ENCODE peak calls at places on chromosome X, in nine cellular contexts. One of them, this sample, is unnamed.
A peak's percentile ranks its signal among the peaks of the same experiment; 100 is the strongest.

GRCh38 chrX:138191998-138192397 is 519.5 kb downstream of the FGF13 start:
- DNase-seq in upper lobe of left lung: no peak
- DNase-seq in foreskin fibroblast: peak; percentile 3
- DNase-seq in mammary epithelial cell: peak; percentile 5
- DNase-seq in lower leg skin: no peak
- DNase-seq in astrocyte of the spinal cord: peak; percentile 5
- DNase-seq in GM06990: no peak
- DNase-seq in NT2/D1: peak; percentile 23
- DNase-seq in ovary: no peak
- DNase-seq in this sample: peak; percentile 0

GRCh38 chrX:1686642-1687041 is 71.8 kb downstream of the ASMT start:
- DNase-seq in ovary: no peak
- DNase-seq in foreskin fibroblast: peak; percentile 3
- DNase-seq in upper lobe of left lung: no peak
- DNase-seq in mammary epithelial cell: no peak
- DNase-seq in NT2/D1: no peak
- DNase-seq in astrocyte of the spinal cord: peak; percentile 14
- DNase-seq in GM06990: no peak
- DNase-seq in lower leg skin: no peak
- DNase-seq in this sample: peak; percentile 4

GRCh38 chrX:22063284-22063683 is 31.2 kb downstream of the PHEX start:
- DNase-seq in upper lobe of left lung: no peak
- DNase-seq in foreskin fibroblast: no peak
- DNase-seq in mammary epithelial cell: peak; percentile 35
- DNase-seq in astrocyte of the spinal cord: no peak
- DNase-seq in ovary: no peak
- DNase-seq in GM06990: peak; percentile 59
- DNase-seq in lower leg skin: no peak
- DNase-seq in NT2/D1: no peak
- DNase-seq in this sample: peak; percentile 44

GRCh38 chrX:133859860-133860259 is 125.5 kb downstream of the GPC3 start:
- DNase-seq in foreskin fibroblast: peak; percentile 70
- DNase-seq in NT2/D1: no peak
- DNase-seq in upper lobe of left lung: no peak
- DNase-seq in ovary: no peak
- DNase-seq in GM06990: no peak
- DNase-seq in mammary epithelial cell: peak; percentile 60
- DNase-seq in lower leg skin: no peak
- DNase-seq in astrocyte of the spinal cord: peak; percentile 10
- DNase-seq in this sample: peak; percentile 67

GRCh38 chrX:149504226-149504914 is 736 bp downstream of the IDS start:
- DNase-seq in GM06990: peak; percentile 62
- DNase-seq in ovary: no peak
- DNase-seq in astrocyte of the spinal cord: no peak
- DNase-seq in lower leg skin: peak; percentile 82
- DNase-seq in foreskin fibroblast: peak; percentile 45
- DNase-seq in upper lobe of left lung: peak; percentile 49
- DNase-seq in mammary epithelial cell: no peak
- DNase-seq in NT2/D1: no peak
- DNase-seq in this sample: no peak

GRCh38 chrX:126137899-126138298 is 28.2 kb downstream of the DCAF12L2 start:
- DNase-seq in upper lobe of left lung: no peak
- DNase-seq in GM06990: no peak
- DNase-seq in NT2/D1: no peak
- DNase-seq in lower leg skin: no peak
- DNase-seq in ovary: no peak
- DNase-seq in astrocyte of the spinal cord: no peak
- DNase-seq in foreskin fibroblast: no peak
- DNase-seq in mammary epithelial cell: no peak
- DNase-seq in this sample: no peak

GRCh38 chrX:86141786-86142185 is 6.5 kb upstream of the DACH2 start:
- DNase-seq in foreskin fibroblast: no peak
- DNase-seq in lower leg skin: no peak
- DNase-seq in astrocyte of the spinal cord: no peak
- DNase-seq in mammary epithelial cell: peak; percentile 38
- DNase-seq in NT2/D1: no peak
- DNase-seq in GM06990: no peak
- DNase-seq in upper lobe of left lung: no peak
- DNase-seq in ovary: no peak
- DNase-seq in this sample: no peak

GRCh38 chrX:118756111-118756510 is 28.7 kb downstream of the IL13RA1 start:
- DNase-seq in mammary epithelial cell: peak; percentile 61
- DNase-seq in lower leg skin: no peak
- DNase-seq in GM06990: no peak
- DNase-seq in foreskin fibroblast: no peak
- DNase-seq in ovary: no peak
- DNase-seq in astrocyte of the spinal cord: no peak
- DNase-seq in upper lobe of left lung: no peak
- DNase-seq in NT2/D1: no peak
- DNase-seq in this sample: peak; percentile 38

GRCh38 chrX:129642641-129643040 is 12.1 kb downstream of the APLN start:
- DNase-seq in ovary: no peak
- DNase-seq in astrocyte of the spinal cord: no peak
- DNase-seq in mammary epithelial cell: no peak
- DNase-seq in foreskin fibroblast: peak; percentile 44
- DNase-seq in upper lobe of left lung: no peak
- DNase-seq in GM06990: no peak
- DNase-seq in lower leg skin: no peak
- DNase-seq in NT2/D1: no peak
- DNase-seq in this sample: peak; percentile 54

GRCh38 chrX:98654565-98654964 is 1755.5 kb downstream of the PCDH19 start:
- DNase-seq in foreskin fibroblast: no peak
- DNase-seq in mammary epithelial cell: no peak
- DNase-seq in upper lobe of left lung: no peak
- DNase-seq in astrocyte of the spinal cord: no peak
- DNase-seq in GM06990: no peak
- DNase-seq in lower leg skin: no peak
- DNase-seq in NT2/D1: no peak
- DNase-seq in ovary: no peak
- DNase-seq in this sample: no peak

GRCh38 chrX:149511081-149511480 is 6.0 kb upstream of the IDS start:
- DNase-seq in GM06990: no peak
- DNase-seq in ovary: no peak
- DNase-seq in upper lobe of left lung: no peak
- DNase-seq in lower leg skin: peak; percentile 72
- DNase-seq in NT2/D1: no peak
- DNase-seq in astrocyte of the spinal cord: no peak
- DNase-seq in mammary epithelial cell: peak; percentile 45
- DNase-seq in foreskin fibroblast: peak; percentile 31
- DNase-seq in this sample: no peak

GRCh38 chrX:21802844-21803243 is 36.6 kb upstream of the MBTPS2 start:
- DNase-seq in NT2/D1: no peak
- DNase-seq in GM06990: no peak
- DNase-seq in astrocyte of the spinal cord: no peak
- DNase-seq in foreskin fibroblast: no peak
- DNase-seq in upper lobe of left lung: no peak
- DNase-seq in ovary: no peak
- DNase-seq in mammary epithelial cell: no peak
- DNase-seq in lower leg skin: no peak
- DNase-seq in this sample: no peak

GRCh38 chrX:36434521-36434920 is 515.0 kb downstream of the CFAP47 start:
- DNase-seq in mammary epithelial cell: no peak
- DNase-seq in GM06990: no peak
- DNase-seq in astrocyte of the spinal cord: no peak
- DNase-seq in NT2/D1: no peak
- DNase-seq in upper lobe of left lung: no peak
- DNase-seq in lower leg skin: no peak
- DNase-seq in foreskin fibroblast: no peak
- DNase-seq in ovary: no peak
- DNase-seq in this sample: peak; percentile 9

GRCh38 chrX:95760356-95760755 is 924.3 kb upstream of the DIAPH2 start:
- DNase-seq in upper lobe of left lung: no peak
- DNase-seq in mammary epithelial cell: no peak
- DNase-seq in foreskin fibroblast: no peak
- DNase-seq in lower leg skin: no peak
- DNase-seq in GM06990: no peak
- DNase-seq in astrocyte of the spinal cord: no peak
- DNase-seq in ovary: no peak
- DNase-seq in NT2/D1: no peak
- DNase-seq in this sample: no peak

GRCh38 chrX:43436497-43436896 is 219.6 kb upstream of the MAOA start:
- DNase-seq in ovary: no peak
- DNase-seq in upper lobe of left lung: no peak
- DNase-seq in foreskin fibroblast: no peak
- DNase-seq in NT2/D1: no peak
- DNase-seq in astrocyte of the spinal cord: no peak
- DNase-seq in GM06990: no peak
- DNase-seq in lower leg skin: no peak
- DNase-seq in mammary epithelial cell: no peak
- DNase-seq in this sample: no peak

GRCh38 chrX:47177079-47177478 is 16.6 kb upstream of the UBA1 start:
- DNase-seq in GM06990: no peak
- DNase-seq in foreskin fibroblast: no peak
- DNase-seq in upper lobe of left lung: peak; percentile 12
- DNase-seq in lower leg skin: peak; percentile 48
- DNase-seq in ovary: no peak
- DNase-seq in NT2/D1: no peak
- DNase-seq in astrocyte of the spinal cord: no peak
- DNase-seq in mammary epithelial cell: no peak
- DNase-seq in this sample: no peak

GRCh38 chrX:14497184-14497666 is 32.1 kb upstream of the GLRA2 start:
- DNase-seq in GM06990: peak; percentile 29
- DNase-seq in mammary epithelial cell: no peak
- DNase-seq in upper lobe of left lung: peak; percentile 21
- DNase-seq in foreskin fibroblast: peak; percentile 32
- DNase-seq in NT2/D1: no peak
- DNase-seq in astrocyte of the spinal cord: peak; percentile 12
- DNase-seq in ovary: no peak
- DNase-seq in lower leg skin: no peak
- DNase-seq in this sample: peak; percentile 1
- H3K4me3 ChIP-seq in GM06990: peak overlapping the region; percentile 2
- H3K4me3 ChIP-seq in mammary epithelial cell: no peak overlapping the region
- H3K4me3 ChIP-seq in upper lobe of left lung: no peak overlapping the region
- H3K4me3 ChIP-seq in foreskin fibroblast: peak overlapping the region; percentile 29
- H3K4me3 ChIP-seq in NT2/D1: no peak overlapping the region
- H3K4me3 ChIP-seq in astrocyte of the spinal cord: no peak overlapping the region
- H3K4me3 ChIP-seq in ovary: peak overlapping the region; percentile 11
- H3K4me3 ChIP-seq in lower leg skin: no peak overlapping the region
- H3K4me3 ChIP-seq in this sample: peak overlapping the region; percentile 21

DNA sequence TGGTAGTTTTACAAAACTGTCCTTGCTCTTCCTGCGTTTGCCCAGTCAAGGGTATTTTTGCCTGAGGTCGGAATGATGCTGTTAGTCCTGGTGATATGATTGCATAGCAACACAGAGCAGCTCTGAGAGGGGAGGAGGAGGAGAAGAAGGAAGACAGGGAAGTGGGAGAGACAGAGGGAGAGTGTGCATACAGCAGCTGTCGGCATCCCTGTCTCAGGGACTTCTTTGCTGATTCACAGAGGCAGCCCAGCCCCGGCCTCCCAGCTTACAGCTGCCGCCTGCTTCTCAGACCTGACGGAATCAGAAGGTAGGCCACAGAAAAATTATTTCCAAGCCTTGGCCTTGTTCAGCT is 230 bp downstream of the DRP2 start:
- DNase-seq in mammary epithelial cell: no peak
- DNase-seq in NT2/D1: no peak
- DNase-seq in upper lobe of left lung: no peak
- DNase-seq in astrocyte of the spinal cord: peak; percentile 62
- DNase-seq in ovary: peak; percentile 9
- DNase-seq in lower leg skin: no peak
- DNase-seq in foreskin fibroblast: no peak
- DNase-seq in GM06990: no peak
- DNase-seq in this sample: peak; percentile 71
- H3K4me3 ChIP-seq in mammary epithelial cell: no peak overlapping the region
- H3K4me3 ChIP-seq in NT2/D1: no peak overlapping the region
- H3K4me3 ChIP-seq in upper lobe of left lung: no peak overlapping the region
- H3K4me3 ChIP-seq in astrocyte of the spinal cord: peak overlapping the region; percentile 32
- H3K4me3 ChIP-seq in ovary: no peak overlapping the region
- H3K4me3 ChIP-seq in lower leg skin: no peak overlapping the region
- H3K4me3 ChIP-seq in foreskin fibroblast: no peak overlapping the region
- H3K4me3 ChIP-seq in GM06990: no peak overlapping the region
- H3K4me3 ChIP-seq in this sample: peak overlapping the region; percentile 30

DNA sequence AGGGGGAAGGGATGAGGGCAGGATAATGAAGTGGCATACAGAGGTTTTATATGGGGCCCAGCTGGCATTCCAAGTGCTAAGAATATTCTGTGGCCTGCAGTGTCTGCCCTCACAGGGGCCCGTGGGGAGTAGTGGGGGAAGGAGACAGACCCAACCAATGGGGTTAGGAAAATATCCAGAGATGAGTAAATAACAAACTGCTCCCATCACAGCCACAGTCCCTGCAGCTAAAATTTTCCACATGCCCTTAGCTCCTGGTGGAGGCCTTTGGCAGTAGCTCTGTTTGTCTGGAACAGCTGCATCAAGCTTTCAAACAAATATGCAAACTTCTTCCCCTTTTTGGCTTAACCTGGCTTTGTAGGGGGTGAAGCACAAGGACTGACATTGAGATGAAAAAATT is 3.1 kb downstream of the SRPX2 start:
- DNase-seq in NT2/D1: no peak
- DNase-seq in foreskin fibroblast: peak; percentile 41
- DNase-seq in upper lobe of left lung: no peak
- DNase-seq in lower leg skin: no peak
- DNase-seq in ovary: peak; percentile 33
- DNase-seq in astrocyte of the spinal cord: peak; percentile 45
- DNase-seq in GM06990: no peak
- DNase-seq in mammary epithelial cell: no peak
- DNase-seq in this sample: peak; percentile 59
- H3K4me3 ChIP-seq in NT2/D1: no peak overlapping the region
- H3K4me3 ChIP-seq in foreskin fibroblast: no peak overlapping the region
- H3K4me3 ChIP-seq in upper lobe of left lung: no peak overlapping the region
- H3K4me3 ChIP-seq in lower leg skin: no peak overlapping the region
- H3K4me3 ChIP-seq in ovary: no peak overlapping the region
- H3K4me3 ChIP-seq in astrocyte of the spinal cord: no peak overlapping the region
- H3K4me3 ChIP-seq in GM06990: no peak overlapping the region
- H3K4me3 ChIP-seq in mammary epithelial cell: no peak overlapping the region
- H3K4me3 ChIP-seq in this sample: no peak overlapping the region

GRCh38 chrX:152959626-152960025 is 34.3 kb downstream of the PNMA5 start:
- DNase-seq in astrocyte of the spinal cord: no peak
- DNase-seq in NT2/D1: no peak
- DNase-seq in lower leg skin: no peak
- DNase-seq in upper lobe of left lung: no peak
- DNase-seq in GM06990: no peak
- DNase-seq in mammary epithelial cell: no peak
- DNase-seq in ovary: no peak
- DNase-seq in foreskin fibroblast: no peak
- DNase-seq in this sample: no peak

GRCh38 chrX:152958524-152959465 is 35.1 kb downstream of the PNMA5 start:
- DNase-seq in mammary epithelial cell: peak; percentile 73
- DNase-seq in ovary: peak; percentile 83
- DNase-seq in lower leg skin: peak; percentile 98
- DNase-seq in NT2/D1: peak; percentile 60
- DNase-seq in foreskin fibroblast: peak; percentile 94
- DNase-seq in GM06990: peak; percentile 91
- DNase-seq in astrocyte of the spinal cord: peak; percentile 90
- DNase-seq in upper lobe of left lung: peak; percentile 85
- DNase-seq in this sample: peak; percentile 92

GRCh38 chrX:152960115-152960514 is 33.8 kb downstream of the PNMA5 start:
- DNase-seq in mammary epithelial cell: no peak
- DNase-seq in lower leg skin: no peak
- DNase-seq in upper lobe of left lung: no peak
- DNase-seq in astrocyte of the spinal cord: no peak
- DNase-seq in foreskin fibroblast: peak; percentile 15
- DNase-seq in NT2/D1: no peak
- DNase-seq in GM06990: no peak
- DNase-seq in ovary: no peak
- DNase-seq in this sample: no peak

DNA sequence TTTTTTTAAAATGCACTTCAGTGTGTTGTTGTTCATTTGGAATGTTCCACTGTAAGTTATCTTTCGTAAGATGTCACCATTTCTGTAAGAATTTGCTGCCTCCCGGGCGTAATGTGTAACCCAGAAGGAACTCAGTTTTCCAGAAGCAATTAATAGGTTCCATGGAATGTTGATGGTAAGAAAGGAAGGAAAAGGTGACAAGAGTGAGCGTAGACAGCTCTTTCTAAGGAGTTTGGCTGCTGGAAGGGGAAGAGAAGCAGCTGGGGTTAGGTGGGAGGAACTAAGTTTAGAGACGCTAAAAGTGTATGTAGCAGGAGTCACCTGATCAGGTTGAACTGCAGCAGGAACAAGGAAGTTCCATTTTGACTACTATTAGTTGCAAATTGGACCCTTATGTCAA is 35.9 kb downstream of the PNMA5 start:
- DNase-seq in GM06990: no peak
- DNase-seq in foreskin fibroblast: peak; percentile 9
- DNase-seq in astrocyte of the spinal cord: no peak
- DNase-seq in mammary epithelial cell: no peak
- DNase-seq in lower leg skin: no peak
- DNase-seq in NT2/D1: no peak
- DNase-seq in ovary: no peak
- DNase-seq in upper lobe of left lung: no peak
- DNase-seq in this sample: no peak
- H3K4me3 ChIP-seq in GM06990: no peak overlapping the region
- H3K4me3 ChIP-seq in foreskin fibroblast: peak overlapping the region; percentile 39
- H3K4me3 ChIP-seq in astrocyte of the spinal cord: no peak overlapping the region
- H3K4me3 ChIP-seq in mammary epithelial cell: no peak overlapping the region
- H3K4me3 ChIP-seq in lower leg skin: no peak overlapping the region
- H3K4me3 ChIP-seq in NT2/D1: no peak overlapping the region
- H3K4me3 ChIP-seq in ovary: no peak overlapping the region
- H3K4me3 ChIP-seq in upper lobe of left lung: no peak overlapping the region
- H3K4me3 ChIP-seq in this sample: no peak overlapping the region

This sample was measured in fibroblast of pulmonary artery.